ENCODE peak calls at places on chromosomes 2 and 18, in four cellular contexts. Z is anterior cingulate cortex, X is neural progenitor cell, J is erythroblast. G is an unnamed sample.
A peak's percentile ranks its signal among the peaks of the same experiment; 100 is the strongest.

GRCh38 chr2:182594286-182594685 is 121.8 kb upstream of the DNAJC10 start:
- DNase-seq in Z (no peak), X (no peak), J (no peak), G (peak; percentile 40)

GRCh38 chr2:201483337-201483736 is 31.8 kb downstream of the STRADB start:
- DNase-seq in Z (no peak), X (no peak), J (no peak), G (peak; percentile 38)

GRCh38 chr2:229921101-229921891 is 513 bp downstream of the TRIP12 start:
- DNase-seq in Z (peak; percentile 76), X (peak; percentile 79), J (peak; percentile 77), G (peak; percentile 50)

GRCh38 chr18:51235011-51235789 is 37.7 kb upstream of the MEX3C start:
- DNase-seq in Z (no peak), X (peak; percentile 4), J (no peak), G (peak; percentile 18)

GRCh38 chr2:216148983-216149382 is 39.8 kb downstream of the XRCC5 start:
- DNase-seq in Z (no peak), X (no peak), J (no peak), G (no peak)

GRCh38 chr2:20609349-20609994 is 41.4 kb downstream of the HS1BP3 start:
- DNase-seq in Z (no peak), X (no peak), J (no peak), G (peak; percentile 86)

GRCh38 chr18:59959079-59959478 is 59.3 kb downstream of the PMAIP1 start:
- DNase-seq in Z (no peak), X (no peak), J (peak; percentile 65), G (no peak)

GRCh38 chr2:135225781-135226180 is 173.7 kb downstream of the RAB3GAP1 start:
- DNase-seq in Z (no peak), X (no peak), J (no peak), G (peak; percentile 29)

GRCh38 chr2:138712212-138712979 is 67.8 kb downstream of the NXPH2 start:
- DNase-seq in Z (no peak), X (no peak), J (no peak), G (peak; percentile 10)

GRCh38 chr2:152098033-152098797 is 629 bp downstream of the CACNB4 start:
- DNase-seq in Z (no peak), X (peak; percentile 65), J (no peak), G (no peak)

GRCh38 chr18:74496508-74497307 is 545 bp downstream of the CNDP2 start:
- DNase-seq in Z (peak; percentile 68), X (peak; percentile 71), J (peak; percentile 76), G (peak; percentile 52)

GRCh38 chr2:231597014-231597611 is 4.4 kb downstream of the TEX44 start:
- DNase-seq in Z (peak; percentile 72), X (no peak), J (no peak), G (peak; percentile 61)

GRCh38 chr2:196170202-196170680 is 1.1 kb downstream of the STK17B start:
- DNase-seq in Z (no peak), X (peak; percentile 45), J (peak; percentile 88), G (peak; percentile 58)

GRCh38 chr2:230974096-230974913 is 21.6 kb upstream of the SPATA3 start:
- DNase-seq in Z (no peak), X (no peak), J (no peak), G (no peak)

GRCh38 chr18:22467760-22468553 is 50.2 kb upstream of the CTAGE1 start:
- DNase-seq in Z (no peak), X (no peak), J (no peak), G (peak; percentile 100)

GRCh38 chr2:31581124-31581795 is 522 bp upstream of the SRD5A2 start:
- DNase-seq in Z (no peak), X (no peak), J (no peak), G (no peak)

GRCh38 chr2:151042938-151043337 is 218.7 kb downstream of the RBM43 start:
- DNase-seq in Z (no peak), X (no peak), J (no peak), G (no peak)

GRCh38 chr2:145807978-145808377 is 1288.1 kb upstream of the ZEB2 start:
- DNase-seq in Z (no peak), X (no peak), J (no peak), G (peak; percentile 35)

GRCh38 chr2:188580738-188581137 is 289.1 kb downstream of the GULP1 start:
- DNase-seq in Z (no peak), X (no peak), J (no peak), G (no peak)

GRCh38 chr2:189350515-189351209 is 90.6 kb upstream of the WDR75 start:
- DNase-seq in Z (no peak), X (no peak), J (no peak), G (peak; percentile 97)

GRCh38 chr2:85134255-85135065 is 1.3 kb downstream of the TCF7L1 start:
- DNase-seq in Z (peak; percentile 8), X (peak; percentile 66), J (no peak), G (peak; percentile 56)

GRCh38 chr18:68728301-68728700 is 13.4 kb upstream of the TMX3 start:
- DNase-seq in Z (no peak), X (no peak), J (no peak), G (no peak)

GRCh38 chr2:127884436-127884835 is 1.3 kb downstream of the AMMECR1L start:
- DNase-seq in Z (no peak), X (peak; percentile 24), J (no peak), G (peak; percentile 67)

GRCh38 chr2:231118122-231118942 is 6.5 kb downstream of the HTR2B start:
- DNase-seq in Z (no peak), X (no peak), J (no peak), G (no peak)

G was measured in fibroblast of the aortic adventitia.